ENCODE peak calls at places on chromosomes 12 and 14, in nine cellular contexts. A, B, C, H, N, E, L, S and P are unnamed samples.

GRCh38 chr14:77314043-77314442 is 6.6 kb downstream of the POMT2 start:
- DNase-seq in A (peak; percentile 92), B (peak; percentile 67), C (no peak), H (no peak), N (peak; percentile 56), E (no peak), L (no peak), S (peak; percentile 46), P (peak; percentile 77)

GRCh38 chr12:55637467-55637866 is 775 bp downstream of the OR10P1 start:
- DNase-seq in A (no peak), B (no peak), C (no peak), H (no peak), N (no peak), E (no peak), L (peak; percentile 31), S (no peak), P (peak; percentile 29)

GRCh38 chr12:126338031-126338441 is 1272.8 kb downstream of the AACS start:
- DNase-seq in A (no peak), B (no peak), C (no peak), H (no peak), N (no peak), E (no peak), L (no peak), S (no peak), P (no peak)

GRCh38 chr14:68982581-68982980 is 3.5 kb upstream of the ACTN1 start:
- DNase-seq in A (no peak), B (no peak), C (no peak), H (no peak), N (no peak), E (no peak), L (no peak), S (no peak), P (no peak)

GRCh38 chr12:94167071-94167806 is 18.9 kb downstream of the PLXNC1 start:
- DNase-seq in A (no peak), B (no peak), C (no peak), H (no peak), N (no peak), E (no peak), L (no peak), S (no peak), P (no peak)

GRCh38 chr12:64265839-64266238 is 43.7 kb upstream of the KICS2 start:
- DNase-seq in A (no peak), B (no peak), C (no peak), H (no peak), N (no peak), E (no peak), L (no peak), S (no peak), P (no peak)

GRCh38 chr12:82357845-82358199 is 365 bp downstream of the CCDC59 start:
- DNase-seq in A (no peak), B (no peak), C (no peak), H (no peak), N (no peak), E (no peak), L (no peak), S (no peak), P (no peak)

GRCh38 chr12:87678453-87678852 is 350.7 kb downstream of the C12orf50 start:
- DNase-seq in A (no peak), B (no peak), C (no peak), H (no peak), N (no peak), E (no peak), L (no peak), S (no peak), P (no peak)

GRCh38 chr14:99624971-99625370 is 20.0 kb upstream of the HHIPL1 start:
- DNase-seq in A (no peak), B (no peak), C (no peak), H (no peak), N (no peak), E (peak; percentile 35), L (no peak), S (no peak), P (peak; percentile 62)

GRCh38 chr12:13316847-13317246 is 120.3 kb downstream of the EMP1 start:
- DNase-seq in A (no peak), B (no peak), C (no peak), H (no peak), N (no peak), E (no peak), L (no peak), S (no peak), P (no peak)

GRCh38 chr14:71405676-71406075 is 498.4 kb downstream of the PCNX1 start:
- DNase-seq in A (no peak), B (no peak), C (no peak), H (no peak), N (no peak), E (no peak), L (no peak), S (no peak), P (no peak)

GRCh38 chr14:101721951-101722661 is 39.4 kb upstream of the PPP2R5C start:
- DNase-seq in A (peak; percentile 90), B (no peak), C (no peak), H (no peak), N (peak; percentile 55), E (peak; percentile 51), L (peak; percentile 74), S (peak; percentile 91), P (peak; percentile 90)

GRCh38 chr12:46369474-46370379 is 2.8 kb downstream of the SLC38A2 start:
- DNase-seq in A (no peak), B (no peak), C (no peak), H (no peak), N (no peak), E (no peak), L (no peak), S (no peak), P (no peak)